ENCODE peak calls at places on chromosome X, in seven cellular contexts. One of them, this sample, is unnamed.

GRCh38 chrX:9829308-9830267 is 43.4 kb downstream of the SHROOM2 start:
- DNase-seq in astrocyte: peak; percentile 92
- DNase-seq in amniotic stem cell: no peak
- DNase-seq in renal cortical epithelial cell: peak; percentile 97
- DNase-seq in stimulated activated CD4-positive, alpha-beta T cell treated with anti-CD3 and anti-CD28 coated beads, Interleukin-12 subunit alpha, Interleukin-12 subunit beta, amount 100 ng/mL, for 48 hours: peak; percentile 17
- DNase-seq in HTR-8/SVneo: peak; percentile 23
- DNase-seq in NCI-H1092 treated with DMSO at 0.1 percent for 48 hours: no peak
- DNase-seq in this sample: no peak

GRCh38 chrX:153817291-153817690 is 13.1 kb downstream of the PDZD4 start:
- DNase-seq in stimulated activated CD4-positive, alpha-beta T cell treated with anti-CD3 and anti-CD28 coated beads, Interleukin-12 subunit alpha, Interleukin-12 subunit beta, amount 100 ng/mL, for 48 hours: no peak
- DNase-seq in renal cortical epithelial cell: no peak
- DNase-seq in HTR-8/SVneo: no peak
- DNase-seq in astrocyte: no peak
- DNase-seq in NCI-H1092 treated with DMSO at 0.1 percent for 48 hours: no peak
- DNase-seq in amniotic stem cell: no peak
- DNase-seq in this sample: no peak

GRCh38 chrX:49256268-49256995 is 8.1 kb downstream of the FOXP3 start:
- DNase-seq in renal cortical epithelial cell: no peak
- DNase-seq in stimulated activated CD4-positive, alpha-beta T cell treated with anti-CD3 and anti-CD28 coated beads, Interleukin-12 subunit alpha, Interleukin-12 subunit beta, amount 100 ng/mL, for 48 hours: no peak
- DNase-seq in NCI-H1092 treated with DMSO at 0.1 percent for 48 hours: no peak
- DNase-seq in HTR-8/SVneo: no peak
- DNase-seq in amniotic stem cell: no peak
- DNase-seq in astrocyte: no peak
- DNase-seq in this sample: no peak

GRCh38 chrX:17022205-17022604 is 75.7 kb downstream of the REPS2 start:
- DNase-seq in astrocyte: peak; percentile 84
- DNase-seq in renal cortical epithelial cell: peak; percentile 78
- DNase-seq in amniotic stem cell: no peak
- DNase-seq in stimulated activated CD4-positive, alpha-beta T cell treated with anti-CD3 and anti-CD28 coated beads, Interleukin-12 subunit alpha, Interleukin-12 subunit beta, amount 100 ng/mL, for 48 hours: no peak
- DNase-seq in NCI-H1092 treated with DMSO at 0.1 percent for 48 hours: no peak
- DNase-seq in HTR-8/SVneo: no peak
- DNase-seq in this sample: peak; percentile 62

GRCh38 chrX:458631-459061 is 71.9 kb upstream of the PPP2R3B start:
- DNase-seq in amniotic stem cell: no peak
- DNase-seq in renal cortical epithelial cell: no peak
- DNase-seq in stimulated activated CD4-positive, alpha-beta T cell treated with anti-CD3 and anti-CD28 coated beads, Interleukin-12 subunit alpha, Interleukin-12 subunit beta, amount 100 ng/mL, for 48 hours: no peak
- DNase-seq in astrocyte: no peak
- DNase-seq in NCI-H1092 treated with DMSO at 0.1 percent for 48 hours: no peak
- DNase-seq in HTR-8/SVneo: no peak
- DNase-seq in this sample: no peak

GRCh38 chrX:28472926-28473325 is 114.3 kb upstream of the IL1RAPL1 start:
- DNase-seq in renal cortical epithelial cell: no peak
- DNase-seq in NCI-H1092 treated with DMSO at 0.1 percent for 48 hours: no peak
- DNase-seq in amniotic stem cell: no peak
- DNase-seq in HTR-8/SVneo: no peak
- DNase-seq in stimulated activated CD4-positive, alpha-beta T cell treated with anti-CD3 and anti-CD28 coated beads, Interleukin-12 subunit alpha, Interleukin-12 subunit beta, amount 100 ng/mL, for 48 hours: no peak
- DNase-seq in astrocyte: no peak
- DNase-seq in this sample: no peak

GRCh38 chrX:153662266-153662665 is 11.3 kb downstream of the PNCK start:
- DNase-seq in stimulated activated CD4-positive, alpha-beta T cell treated with anti-CD3 and anti-CD28 coated beads, Interleukin-12 subunit alpha, Interleukin-12 subunit beta, amount 100 ng/mL, for 48 hours: peak; percentile 31
- DNase-seq in HTR-8/SVneo: no peak
- DNase-seq in amniotic stem cell: no peak
- DNase-seq in renal cortical epithelial cell: no peak
- DNase-seq in astrocyte: no peak
- DNase-seq in NCI-H1092 treated with DMSO at 0.1 percent for 48 hours: no peak
- DNase-seq in this sample: no peak

GRCh38 chrX:77014655-77015377 is 432.4 kb upstream of the FGF16 start:
- DNase-seq in amniotic stem cell: no peak
- DNase-seq in HTR-8/SVneo: no peak
- DNase-seq in stimulated activated CD4-positive, alpha-beta T cell treated with anti-CD3 and anti-CD28 coated beads, Interleukin-12 subunit alpha, Interleukin-12 subunit beta, amount 100 ng/mL, for 48 hours: no peak
- DNase-seq in astrocyte: no peak
- DNase-seq in renal cortical epithelial cell: no peak
- DNase-seq in NCI-H1092 treated with DMSO at 0.1 percent for 48 hours: peak; percentile 24
- DNase-seq in this sample: no peak

GRCh38 chrX:46340696-46341095 is 204.5 kb downstream of the ZNF674 start:
- DNase-seq in astrocyte: no peak
- DNase-seq in renal cortical epithelial cell: no peak
- DNase-seq in HTR-8/SVneo: no peak
- DNase-seq in NCI-H1092 treated with DMSO at 0.1 percent for 48 hours: no peak
- DNase-seq in amniotic stem cell: no peak
- DNase-seq in stimulated activated CD4-positive, alpha-beta T cell treated with anti-CD3 and anti-CD28 coated beads, Interleukin-12 subunit alpha, Interleukin-12 subunit beta, amount 100 ng/mL, for 48 hours: no peak
- DNase-seq in this sample: no peak